ENCODE peak calls at places on chromosome 14, in six cellular contexts. B is cardiac muscle cell, O is transverse colon, M is prostate gland, Z is heart right ventricle, L is adrenal gland. H is an unnamed sample.

GRCh38 chr14:55572578-55572977 is 7.4 kb upstream of the KTN1 start:
- DNase-seq in O (no peak), Z (no peak), L (no peak), M (no peak), B (peak; percentile 69), H (no peak)

GRCh38 chr14:54512393-54512792 is 2.7 kb downstream of the CGRRF1 start:
- DNase-seq in O (no peak), L (no peak), B (no peak), Z (no peak), M (no peak), H (no peak)

GRCh38 chr14:104547310-104547997 is 32.1 kb upstream of the C14orf180 start:
- DNase-seq in B (no peak), Z (no peak), L (no peak), O (no peak), M (no peak), H (no peak)

GRCh38 chr14:24343795-24344660 is 4.2 kb upstream of the RIPK3 start:
- DNase-seq in L (no peak), Z (no peak), B (no peak), O (no peak), M (no peak), H (no peak)

GRCh38 chr14:99093532-99094517 is 178.2 kb downstream of the BCL11B start:
- DNase-seq in Z (no peak), M (no peak), B (no peak), L (no peak), O (no peak), H (no peak)

GRCh38 chr14:19823765-19824164 is 20.2 kb downstream of the OR4N2 start:
- DNase-seq in B (no peak), M (no peak), Z (no peak), O (no peak), L (no peak), H (no peak)

GRCh38 chr14:95774265-95775160 is 60.6 kb upstream of the TCL1A start:
- DNase-seq in M (peak; percentile 30), B (peak; percentile 61), O (peak; percentile 31), Z (no peak), L (peak; percentile 33), H (peak; percentile 50)

GRCh38 chr14:70289138-70289537 is 70.3 kb downstream of the COX16 start:
- DNase-seq in B (no peak), L (no peak), O (no peak), M (no peak), Z (no peak), H (no peak)

GRCh38 chr14:62654641-62655040 is 390.6 kb downstream of the KCNH5 start:
- DNase-seq in M (no peak), O (no peak), L (no peak), B (no peak), Z (no peak), H (no peak)

GRCh38 chr14:103581206-103581605 is 18.4 kb downstream of the COA8 start:
- DNase-seq in Z (no peak), O (no peak), L (no peak), B (no peak), M (no peak), H (no peak)

GRCh38 chr14:105525326-105525725 is 1.1 kb upstream of the TMEM121 start:
- DNase-seq in O (no peak), M (no peak), B (no peak), Z (no peak), L (no peak), H (no peak)

GRCh38 chr14:83799230-83799629 is 1730.7 kb upstream of the FLRT2 start:
- DNase-seq in M (no peak), O (no peak), L (no peak), Z (no peak), B (no peak), H (no peak)

GRCh38 chr14:95683793-95684192 is 2.4 kb upstream of the TCL1B start:
- DNase-seq in Z (no peak), L (no peak), M (no peak), B (no peak), O (peak; percentile 16), H (no peak)

GRCh38 chr14:101457936-101458535 is 103.3 kb upstream of the DIO3 start:
- DNase-seq in Z (no peak), M (no peak), L (no peak), B (no peak), O (no peak), H (no peak)

GRCh38 chr14:56608682-56609081 is 29.1 kb downstream of the TMEM260 start:
- DNase-seq in Z (no peak), L (no peak), O (no peak), B (no peak), M (no peak), H (no peak)

GRCh38 chr14:51901475-51902024 is 41.1 kb downstream of the GNG2 start:
- DNase-seq in Z (no peak), L (no peak), M (no peak), O (no peak), B (no peak), H (no peak)

GRCh38 chr14:54002653-54003052 is 46.0 kb upstream of the BMP4 start:
- DNase-seq in L (no peak), O (no peak), Z (no peak), M (no peak), B (no peak), H (no peak)

GRCh38 chr14:38989917-38990546 is 113.0 kb downstream of the SEC23A start:
- DNase-seq in M (no peak), O (no peak), L (no peak), Z (no peak), B (no peak), H (no peak)

GRCh38 chr14:55398679-55399078 is 13.0 kb downstream of the ATG14 start:
- DNase-seq in Z (no peak), B (no peak), L (peak; percentile 55), O (no peak), M (no peak), H (no peak)

GRCh38 chr14:73248294-73248868 is 11.1 kb downstream of the PAPLN start:
- DNase-seq in O (no peak), M (no peak), Z (no peak), L (no peak), B (no peak), H (no peak)

GRCh38 chr14:25431211-25432076 is 381.5 kb upstream of the STXBP6 start:
- DNase-seq in Z (no peak), M (peak; percentile 53), O (peak; percentile 19), B (peak; percentile 57), L (peak; percentile 35), H (no peak)

GRCh38 chr14:103613517-103613916 is 15.5 kb upstream of the KLC1 start:
- DNase-seq in L (no peak), M (no peak), Z (no peak), B (no peak), O (peak; percentile 14), H (no peak)

GRCh38 chr14:22847661-22848341 is 11.4 kb downstream of the MMP14 start:
- DNase-seq in M (no peak), O (no peak), L (no peak), B (no peak), Z (no peak), H (no peak)

GRCh38 chr14:22850944-22851790 is 14.8 kb downstream of the MMP14 start:
- DNase-seq in Z (peak; percentile 89), O (peak; percentile 72), B (no peak), L (peak; percentile 82), M (peak; percentile 76), H (peak; percentile 68)

GRCh38 chr14:22848391-22849164 is 12.2 kb downstream of the MMP14 start:
- DNase-seq in L (no peak), O (peak; percentile 56), B (no peak), M (no peak), Z (peak; percentile 78), H (peak; percentile 64)

GRCh38 chr14:22846811-22847307 is 10.5 kb downstream of the MMP14 start:
- DNase-seq in B (no peak), Z (no peak), L (no peak), O (no peak), M (no peak), H (no peak)

GRCh38 chr14:22849212-22849819 is 12.9 kb downstream of the MMP14 start:
- DNase-seq in L (no peak), Z (peak; percentile 68), B (no peak), O (peak; percentile 29), M (peak; percentile 49), H (no peak)
- H3K4me3 ChIP-seq in L (no peak overlapping the region), Z (no peak overlapping the region), B (no peak overlapping the region), O (no peak overlapping the region), M (no peak overlapping the region), H (no peak overlapping the region)

DNA sequence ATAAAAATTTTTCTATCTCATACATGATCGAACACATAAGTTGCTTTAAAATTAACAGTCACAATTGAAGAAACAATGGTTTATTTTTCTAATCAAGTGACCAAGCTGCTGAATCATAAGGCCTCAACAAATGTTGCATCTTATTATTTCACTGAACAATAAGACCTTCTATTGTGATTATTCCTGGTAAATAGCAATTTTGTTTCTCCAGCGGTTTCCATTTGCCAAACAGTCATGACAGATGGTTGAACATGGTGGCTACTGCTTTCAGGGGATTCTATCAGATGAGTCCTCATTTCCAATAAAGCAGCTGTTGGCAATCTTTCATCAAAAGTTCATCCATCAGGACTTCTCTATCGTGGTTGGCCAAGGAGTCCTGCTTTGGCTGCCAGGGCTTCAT is 13.0 kb downstream of the TOMM20L start:
- DNase-seq in B (no peak), Z (no peak), L (no peak), M (no peak), O (no peak), H (no peak)
- H3K36me3 ChIP-seq in B (peaks cover 38% of the 10 kb centered on the region), Z (peaks cover 28% of the 10 kb centered on the region), L (peaks cover 39% of the 10 kb centered on the region), M (no peaks in the 10 kb centered on the region), O (peaks cover 37% of the 10 kb centered on the region), H (peaks cover 11% of the 10 kb centered on the region)

GRCh38 chr14:65941091-65941490 is 528.6 kb downstream of the FUT8 start:
- DNase-seq in B (no peak), M (no peak), L (no peak), Z (no peak), O (no peak), H (no peak)

GRCh38 chr14:65937804-65938316 is 525.3 kb downstream of the FUT8 start:
- DNase-seq in O (no peak), Z (no peak), B (no peak), M (no peak), L (no peak), H (no peak)

GRCh38 chr14:65938738-65939137 is 526.2 kb downstream of the FUT8 start:
- DNase-seq in B (no peak), L (no peak), Z (no peak), M (no peak), O (no peak), H (no peak)

GRCh38 chr14:65939184-65939583 is 526.7 kb downstream of the FUT8 start:
- DNase-seq in L (no peak), O (no peak), Z (no peak), B (no peak), M (no peak), H (no peak)

GRCh38 chr14:65940056-65940735 is 527.7 kb downstream of the FUT8 start:
- DNase-seq in O (no peak), Z (no peak), M (no peak), L (no peak), B (peak; percentile 35), H (no peak)
- TF ChIP-seq CTCF in O (no peak), Z (no peak), M (no peak), L (no peak), B (no peak), H (no peak)

GRCh38 chr14:31261523-31261858 is 53.9 kb upstream of the HECTD1 start:
- DNase-seq in M (no peak), L (no peak), B (no peak), O (no peak), Z (no peak), H (no peak)
- H3K4me3 ChIP-seq in M (no peak overlapping the region), L (no peak overlapping the region), B (no peak overlapping the region), O (no peak overlapping the region), Z (no peak overlapping the region), H (no peak overlapping the region)